ENCODE peak calls at places on chromosome 6, in five cellular contexts. W is HFFc6; M is stimulated activated CD4-positive, alpha-beta T cell treated with anti-CD3 and anti-CD28 coated beads, Interleukin-4, amount 100 ng/mL, for 4 hours; K is NCI-H1105; X is stimulated activated CD8-positive, alpha-beta memory T cell treated with anti-CD3 and anti-CD28 coated beads, Interleukin-12 subunit alpha, Interleukin-12 subunit beta, amount 100 ng/mL, for 4 hours. T is an unnamed sample.

GRCh38 chr6:81985191-81985590 is 232.7 kb upstream of the TENT5A start:
- DNase-seq in X (no peak), W (no peak), M (no peak), K (no peak), T (no peak)

GRCh38 chr6:85703359-85703758 is 60.7 kb upstream of the SYNCRIP start:
- DNase-seq in K (no peak), M (no peak), X (no peak), W (no peak), T (no peak)

GRCh38 chr6:150081702-150082101 is 12.8 kb upstream of the ULBP3 start:
- DNase-seq in X (no peak), W (no peak), K (no peak), M (no peak), T (no peak)

GRCh38 chr6:56416247-56416646 is 168.9 kb upstream of the COL21A1 start:
- DNase-seq in X (no peak), W (peak), M (no peak), K (no peak), T (peak)

GRCh38 chr6:78799682-78800081 is 67.7 kb upstream of the IRAK1BP1 start:
- DNase-seq in K (no peak), X (no peak), W (no peak), M (no peak), T (no peak)

GRCh38 chr6:5466459-5466858 is 205.1 kb downstream of the FARS2 start:
- DNase-seq in W (peak), X (no peak), M (no peak), K (no peak), T (peak)

GRCh38 chr6:155333414-155333813 is 19.1 kb upstream of the TFB1M start:
- DNase-seq in W (no peak), K (no peak), M (no peak), X (no peak), T (no peak)

GRCh38 chr6:149082320-149082719 is 235.2 kb upstream of the TAB2 start:
- DNase-seq in K (peak), W (peak), M (peak), X (peak), T (peak)

GRCh38 chr6:21003780-21004541 is 469.7 kb downstream of the CDKAL1 start:
- DNase-seq in X (no peak), M (no peak), K (peak), W (peak), T (peak)

GRCh38 chr6:56524891-56525703 is 117.6 kb downstream of the DST start:
- DNase-seq in X (no peak), K (no peak), M (no peak), W (peak), T (peak)

GRCh38 chr6:53581161-53581560 is 36.3 kb upstream of the GCLC start:
- DNase-seq in K (no peak), W (peak), M (no peak), X (no peak), T (peak)

GRCh38 chr6:153625089-153625488 is 414.0 kb upstream of the OPRM1 start:
- DNase-seq in X (no peak), M (no peak), W (no peak), K (no peak), T (no peak)

GRCh38 chr6:154460306-154461071 is 50.0 kb downstream of the CNKSR3 start:
- DNase-seq in X (no peak), M (no peak), W (no peak), K (no peak), T (peak)

GRCh38 chr6:64520050-64520449 is 884.4 kb downstream of the PHF3 start:
- DNase-seq in W (peak), M (no peak), X (no peak), K (no peak), T (peak)

GRCh38 chr6:15549371-15549770 is 113.5 kb downstream of the DTNBP1 start:
- DNase-seq in W (no peak), M (no peak), K (no peak), X (no peak), T (no peak)

T was measured in GM03348.